ENCODE peak calls at places on chromosomes 7 and 10, in eight cellular contexts. V is adipocyte, U is transverse colon, X is GM12865, Y is BJ, I is foreskin fibroblast, O is left lung, H is fibroblast of the aortic adventitia. W is an unnamed sample.

GRCh38 chr10:22158426-22158825 is 59.4 kb downstream of the EBLN1 start:
- DNase-seq in V (peak; percentile 40), U (no peak), X (no peak), Y (no peak), I (no peak), O (no peak), H (no peak), W (no peak)

GRCh38 chr10:49135575-49136313 is 1.9 kb upstream of the FAM170B start:
- DNase-seq in V (no peak), U (no peak), X (peak; percentile 47), Y (no peak), I (no peak), O (no peak), H (no peak), W (no peak)

GRCh38 chr7:30034501-30034900 is 6.3 kb downstream of the PLEKHA8 start:
- DNase-seq in V (no peak), U (no peak), X (no peak), Y (no peak), I (no peak), O (no peak), H (no peak), W (no peak)

GRCh38 chr7:151775547-151776443 is 101.1 kb downstream of the PRKAG2 start:
- DNase-seq in V (no peak), U (no peak), X (no peak), Y (no peak), I (no peak), O (no peak), H (no peak), W (peak; percentile 7)

GRCh38 chr7:151115121-151115835 is 29.0 kb downstream of the AGAP3 start:
- DNase-seq in V (peak; percentile 70), U (no peak), X (peak; percentile 41), Y (no peak), I (peak; percentile 65), O (peak; percentile 79), H (no peak), W (no peak)

GRCh38 chr7:29500719-29501118 is 62.9 kb upstream of the PRR15 start:
- DNase-seq in V (peak; percentile 64), U (no peak), X (no peak), Y (no peak), I (peak; percentile 8), O (no peak), H (peak; percentile 28), W (no peak)

GRCh38 chr7:105932835-105933477 is 30.1 kb upstream of the CDHR3 start:
- DNase-seq in V (peak; percentile 93), U (peak; percentile 16), X (no peak), Y (peak; percentile 85), I (peak; percentile 96), O (no peak), H (peak; percentile 96), W (peak; percentile 29)

GRCh38 chr10:132096863-132097478 is 31.2 kb downstream of the JAKMIP3 start:
- DNase-seq in V (no peak), U (no peak), X (no peak), Y (no peak), I (no peak), O (peak; percentile 40), H (no peak), W (no peak)

GRCh38 chr7:5634107-5634950 is 147.1 kb downstream of the RNF216 start:
- DNase-seq in V (peak; percentile 92), U (peak; percentile 65), X (no peak), Y (peak; percentile 96), I (peak; percentile 97), O (no peak), H (peak; percentile 88), W (peak; percentile 86)

GRCh38 chr10:3006093-3006492 is 61.3 kb upstream of the PFKP start:
- DNase-seq in V (no peak), U (no peak), X (no peak), Y (no peak), I (no peak), O (no peak), H (no peak), W (no peak)

GRCh38 chr10:15476337-15476736 is 105.2 kb upstream of the FAM171A1 start:
- DNase-seq in V (no peak), U (peak; percentile 26), X (no peak), Y (no peak), I (no peak), O (no peak), H (no peak), W (no peak)

GRCh38 chr7:107559864-107560263 is 3.9 kb downstream of the COG5 start:
- DNase-seq in V (peak; percentile 60), U (no peak), X (no peak), Y (no peak), I (peak; percentile 74), O (no peak), H (peak; percentile 80), W (no peak)

GRCh38 chr10:59905066-59905734 is 1.2 kb downstream of the CCDC6 start:
- DNase-seq in V (peak; percentile 62), U (peak; percentile 59), X (peak; percentile 82), Y (no peak), I (peak; percentile 56), O (peak; percentile 65), H (peak; percentile 27), W (peak; percentile 44)

GRCh38 chr7:51249991-51250390 is 66.6 kb downstream of the COBL start:
- DNase-seq in V (no peak), U (no peak), X (no peak), Y (no peak), I (no peak), O (no peak), H (no peak), W (no peak)

GRCh38 chr7:39810710-39811109 is 139.3 kb upstream of the CDK13 start:
- DNase-seq in V (no peak), U (no peak), X (no peak), Y (no peak), I (no peak), O (no peak), H (no peak), W (no peak)

GRCh38 chr7:105723582-105723981 is 142.3 kb upstream of the EFCAB10 start:
- DNase-seq in V (no peak), U (no peak), X (no peak), Y (no peak), I (no peak), O (no peak), H (no peak), W (no peak)

GRCh38 chr10:103660364-103661197 is 167.1 kb downstream of the NEURL1 start:
- DNase-seq in V (peak; percentile 74), U (no peak), X (no peak), Y (no peak), I (peak; percentile 77), O (peak; percentile 85), H (peak; percentile 52), W (peak; percentile 61)

GRCh38 chr10:103659674-103660363 is 166.3 kb downstream of the NEURL1 start:
- DNase-seq in V (peak; percentile 94), U (peak; percentile 63), X (peak; percentile 37), Y (peak; percentile 61), I (peak; percentile 93), O (no peak), H (peak; percentile 90), W (peak; percentile 77)

GRCh38 chr10:103663802-103664201 is 170.3 kb downstream of the NEURL1 start:
- DNase-seq in V (peak; percentile 60), U (no peak), X (no peak), Y (no peak), I (peak; percentile 67), O (no peak), H (no peak), W (peak; percentile 54)

GRCh38 chr10:103661198-103661950 is 167.9 kb downstream of the NEURL1 start:
- DNase-seq in V (peak; percentile 98), U (peak; percentile 77), X (no peak), Y (peak; percentile 87), I (peak; percentile 96), O (peak; percentile 85), H (peak; percentile 93), W (peak; percentile 84)

DNA sequence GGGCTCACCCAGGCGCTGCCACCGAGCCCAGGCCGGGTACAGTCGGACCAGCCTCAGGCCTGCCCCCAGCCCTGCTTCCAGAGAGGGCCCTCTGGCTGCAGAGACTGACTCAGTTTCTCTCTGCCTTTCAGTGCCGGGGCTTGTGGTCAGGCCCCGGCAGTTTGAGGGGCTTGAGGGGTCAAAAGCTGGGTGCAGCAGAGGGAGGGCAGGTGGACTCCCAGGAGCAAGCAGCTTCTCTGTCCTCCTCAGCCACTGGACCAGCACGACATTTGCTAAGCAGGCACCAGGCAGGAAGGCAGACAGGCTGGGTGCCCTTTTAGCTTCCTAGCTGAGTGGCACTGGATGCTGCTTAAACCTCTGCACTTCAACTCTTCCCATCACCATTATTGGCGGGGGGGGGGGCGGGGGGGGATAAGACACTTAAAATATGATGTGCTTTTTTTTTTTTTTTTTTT is 168.5 kb downstream of the NEURL1 start:
- DNase-seq in V (peak; percentile 38), U (no peak), X (no peak), Y (no peak), I (no peak), O (no peak), H (no peak), W (no peak)
- H3K4me3 ChIP-seq in V (peak overlapping the region; percentile 91), U (peak overlapping the region; percentile 16), X (no peak overlapping the region), Y (peak overlapping the region; percentile 81), I (peak overlapping the region; percentile 87), O (peak overlapping the region; percentile 81), H (peak overlapping the region; percentile 78), W (peak overlapping the region; percentile 73)

GRCh38 chr10:11014671-11015141 is 3.0 kb upstream of the CELF2 start:
- DNase-seq in V (no peak), U (peak; percentile 64), X (no peak), Y (no peak), I (peak; percentile 62), O (peak; percentile 44), H (no peak), W (no peak)
- H3K4me3 ChIP-seq in V (no peak overlapping the region), U (no peak overlapping the region), X (no peak overlapping the region), Y (no peak overlapping the region), I (no peak overlapping the region), O (no peak overlapping the region), H (no peak overlapping the region), W (no peak overlapping the region)

DNA sequence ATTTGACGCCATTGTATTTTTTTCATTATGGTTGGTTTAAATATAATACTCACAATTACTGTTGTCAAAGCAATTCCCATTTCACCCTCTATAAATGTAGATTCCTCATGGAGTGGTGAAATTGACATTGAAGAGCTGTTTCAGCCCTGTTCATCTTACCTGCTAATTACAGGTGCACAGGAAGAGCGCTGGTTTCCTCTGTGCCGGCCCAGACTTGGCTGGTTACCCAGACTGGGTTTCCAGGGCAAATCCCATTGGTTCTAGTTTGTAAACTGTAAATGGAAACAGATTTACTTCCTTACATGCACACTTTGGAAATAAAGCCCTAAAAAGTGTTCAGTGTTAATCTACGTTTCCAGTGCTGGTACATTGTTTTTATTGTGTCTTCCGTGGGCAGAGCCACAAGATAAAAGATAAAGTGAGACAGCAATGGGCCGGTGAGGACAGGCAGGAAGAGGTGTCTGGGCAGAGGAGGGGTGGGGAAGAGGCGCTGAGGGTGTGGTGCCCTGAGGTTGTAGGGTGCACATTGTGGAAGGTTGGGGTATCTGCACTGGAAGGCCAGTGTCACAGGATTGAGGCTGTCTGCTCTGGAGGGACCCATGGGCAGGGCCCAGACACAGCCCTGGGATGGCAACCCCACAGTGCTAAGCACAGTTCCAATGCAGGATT is 71.6 kb upstream of the ZPBP start:
- DNase-seq in V (no peak), U (no peak), X (no peak), Y (no peak), I (no peak), O (no peak), H (no peak), W (no peak)
- H3K4me3 ChIP-seq in V (no peak overlapping the region), U (no peak overlapping the region), X (no peak overlapping the region), Y (no peak overlapping the region), I (no peak overlapping the region), O (no peak overlapping the region), H (no peak overlapping the region), W (no peak overlapping the region)

DNA sequence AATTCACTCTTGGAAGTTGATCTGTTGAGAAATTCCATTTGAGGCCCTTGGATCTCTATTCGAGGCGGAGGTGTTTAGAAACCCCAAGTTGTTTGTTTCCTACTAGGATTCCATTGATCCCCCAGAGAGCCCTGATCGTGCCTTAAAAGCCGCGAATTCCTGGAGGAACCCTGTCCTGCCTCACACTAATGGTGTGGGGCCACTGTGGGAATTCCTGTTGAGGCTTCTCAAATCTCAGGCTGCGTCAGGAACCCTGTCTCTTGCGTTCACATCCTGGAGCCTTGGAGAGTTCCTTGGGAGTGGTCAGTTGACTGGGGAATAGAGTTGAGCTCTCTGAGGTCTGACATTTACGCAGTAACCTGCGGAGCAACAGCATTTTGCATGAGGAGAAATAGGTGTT is 1.2 kb downstream of the CFAP69 start:
- DNase-seq in V (peak; percentile 20), U (no peak), X (no peak), Y (no peak), I (peak; percentile 52), O (no peak), H (peak; percentile 71), W (no peak)
- H3K4me3 ChIP-seq in V (peak overlapping the region; percentile 92), U (no peak overlapping the region), X (no peak overlapping the region), Y (peak overlapping the region; percentile 64), I (peak overlapping the region; percentile 2), O (peak overlapping the region; percentile 60), H (peak overlapping the region; percentile 90), W (peak overlapping the region; percentile 94)

W was measured in heart left ventricle.